ENCODE peak calls at places on chromosomes 3 and 15, in five cellular contexts. K is cardiac fibroblast, W is GF-D8, Z is HTR-8/SVneo, R is LoVo. F is an unnamed sample.

GRCh38 chr15:70195808-70196304 is 98.1 kb upstream of the TLE3 start:
- DNase-seq in W (no peak), R (no peak), Z (peak), K (peak), F (peak)

GRCh38 chr15:82044373-82045178 is 1.2 kb downstream of the MEX3B start:
- DNase-seq in Z (peak), R (no peak), K (peak), W (no peak), F (no peak)

GRCh38 chr15:99409097-99409473 is 156.7 kb upstream of the MEF2A start:
- DNase-seq in Z (peak), W (peak), R (peak), K (peak), F (no peak)

GRCh38 chr15:82680200-82681102 is 29.2 kb downstream of the AP3B2 start:
- DNase-seq in R (no peak), Z (peak), W (no peak), K (no peak), F (no peak)

GRCh38 chr3:150897592-150897991 is 7.6 kb downstream of the MINDY4B start:
- DNase-seq in K (no peak), R (no peak), Z (no peak), W (no peak), F (no peak)

GRCh38 chr3:14145236-14145635 is 20.4 kb downstream of the TMEM43 start:
- DNase-seq in R (no peak), K (peak), W (no peak), Z (no peak), F (no peak)

GRCh38 chr15:60966316-60966715 is 262.8 kb downstream of the RORA start:
- DNase-seq in K (no peak), Z (no peak), W (no peak), R (no peak), F (no peak)

GRCh38 chr15:46589088-46589487 is 954.3 kb downstream of the SQOR start:
- DNase-seq in Z (no peak), R (no peak), W (no peak), K (no peak), F (no peak)

GRCh38 chr3:166955549-166955948 is 424.5 kb downstream of the ZBBX start:
- DNase-seq in W (no peak), K (no peak), R (peak), Z (no peak), F (no peak)

GRCh38 chr3:152219769-152220255 is 48.9 kb upstream of the MBNL1 start:
- DNase-seq in W (no peak), Z (no peak), K (no peak), R (no peak), F (no peak)

GRCh38 chr15:83733206-83733605 is 79.3 kb downstream of the ADAMTSL3 start:
- DNase-seq in K (peak), W (no peak), Z (no peak), R (peak), F (no peak)

GRCh38 chr3:158701666-158702065 is 29.2 kb upstream of the LXN start:
- DNase-seq in K (no peak), R (no peak), W (no peak), Z (no peak), F (no peak)

GRCh38 chr3:179027326-179027900 is 44.2 kb downstream of the ZMAT3 start:
- DNase-seq in R (no peak), W (no peak), Z (no peak), K (peak), F (no peak)

GRCh38 chr3:15520185-15520584 is 1.3 kb downstream of the COLQ start:
- DNase-seq in R (no peak), W (no peak), Z (no peak), K (no peak), F (no peak)